ENCODE peak calls at places on chromosome 5, in nine cellular contexts. I, L, W, F, C, P, D, J and Y are unnamed samples. For H3K27me3, the result is how much of the 10 kb centered on the place peaks cover.

GRCh38 chr5:172706796-172707195 is 64.2 kb downstream of the DUSP1 start:
- DNase-seq in I (no peak), L (no peak), W (no peak), F (no peak), C (no peak), P (no peak), D (no peak), J (no peak), Y (no peak)

GRCh38 chr5:170554566-170555267 is 50.9 kb downstream of the KCNIP1 start:
- DNase-seq in I (peak), L (peak), W (no peak), F (no peak), C (no peak), P (no peak), D (no peak), J (no peak), Y (no peak)

GRCh38 chr5:78404682-78405293 is 44.4 kb downstream of the SCAMP1 start:
- DNase-seq in I (no peak), L (no peak), W (no peak), F (no peak), C (no peak), P (peak), D (no peak), J (no peak), Y (no peak)

GRCh38 chr5:61311836-61312808 is 19.9 kb upstream of the ZSWIM6 start:
- DNase-seq in I (no peak), L (no peak), W (no peak), F (no peak), C (no peak), P (no peak), D (no peak), J (no peak), Y (no peak)

GRCh38 chr5:77008413-77008812 is 21.8 kb upstream of the AGGF1 start:
- DNase-seq in I (no peak), L (no peak), W (no peak), F (no peak), C (no peak), P (no peak), D (no peak), J (no peak), Y (no peak)

GRCh38 chr5:53480474-53481353 is at the start of gene FST:
- DNase-seq in I (peak), L (no peak), W (no peak), F (peak), C (peak), P (no peak), D (peak), J (peak), Y (peak)

GRCh38 chr5:122385286-122385685 is 73.2 kb downstream of the SNCAIP start:
- DNase-seq in I (no peak), L (no peak), W (no peak), F (no peak), C (no peak), P (no peak), D (no peak), J (no peak), Y (no peak)

GRCh38 chr5:67405101-67405364 is 208.4 kb upstream of the CD180 start:
- DNase-seq in I (no peak), L (no peak), W (no peak), F (no peak), C (no peak), P (no peak), D (no peak), J (no peak), Y (no peak)

GRCh38 chr5:173718469-173718868 is 102.0 kb upstream of the BOD1 start:
- DNase-seq in I (no peak), L (no peak), W (no peak), F (no peak), C (no peak), P (no peak), D (no peak), J (no peak), Y (no peak)

GRCh38 chr5:118681655-118682054 is 306.7 kb downstream of the DTWD2 start:
- DNase-seq in I (no peak), L (no peak), W (no peak), F (no peak), C (no peak), P (no peak), D (no peak), J (no peak), Y (no peak)

GRCh38 chr5:16593630-16594029 is 23.2 kb downstream of the RETREG1 start:
- DNase-seq in I (no peak), L (no peak), W (no peak), F (no peak), C (no peak), P (no peak), D (no peak), J (no peak), Y (no peak)

GRCh38 chr5:79929095-79929494 is 62.0 kb downstream of the MTX3 start:
- DNase-seq in I (no peak), L (no peak), W (no peak), F (no peak), C (no peak), P (no peak), D (no peak), J (no peak), Y (no peak)

GRCh38 chr5:116225318-116225717 is 140.5 kb downstream of the COMMD10 start:
- DNase-seq in I (no peak), L (no peak), W (no peak), F (no peak), C (no peak), P (no peak), D (no peak), J (no peak), Y (no peak)

GRCh38 chr5:82384025-82384750 is 106.0 kb upstream of the RPS23 start:
- DNase-seq in I (no peak), L (no peak), W (no peak), F (no peak), C (no peak), P (no peak), D (no peak), J (no peak), Y (no peak)

GRCh38 chr5:177546262-177546741 is 8.1 kb downstream of the FAM193B start:
- DNase-seq in I (no peak), L (no peak), W (peak), F (no peak), C (no peak), P (no peak), D (no peak), J (no peak), Y (no peak)

GRCh38 chr5:54217826-54218503 is 92.4 kb downstream of the ARL15 start:
- DNase-seq in I (peak), L (no peak), W (peak), F (no peak), C (peak), P (no peak), D (peak), J (no peak), Y (peak)

GRCh38 chr5:91059409-91059808 is 323.7 kb downstream of the ARRDC3 start:
- DNase-seq in I (no peak), L (no peak), W (no peak), F (no peak), C (no peak), P (peak), D (no peak), J (no peak), Y (no peak)

GRCh38 chr5:10489810-10490426 is 48.2 kb downstream of the ROPN1L start:
- DNase-seq in I (no peak), L (no peak), W (no peak), F (no peak), C (no peak), P (peak), D (no peak), J (no peak), Y (no peak)

GRCh38 chr5:131171276-131171815 is 602 bp downstream of the LYRM7 start:
- DNase-seq in I (no peak), L (peak), W (no peak), F (no peak), C (no peak), P (no peak), D (no peak), J (no peak), Y (no peak)

GRCh38 chr5:79513519-79514390 is at the start of gene HOMER1:
- DNase-seq in I (peak), L (peak), W (peak), F (peak), C (peak), P (no peak), D (peak), J (peak), Y (peak)

GRCh38 chr5:7518947-7519560 is 123.1 kb downstream of the ADCY2 start:
- DNase-seq in I (no peak), L (no peak), W (no peak), F (peak), C (no peak), P (no peak), D (no peak), J (no peak), Y (no peak)

GRCh38 chr5:157301066-157301465 is 35.1 kb downstream of the CYFIP2 start:
- DNase-seq in I (no peak), L (no peak), W (no peak), F (no peak), C (no peak), P (no peak), D (no peak), J (no peak), Y (no peak)

GRCh38 chr5:110063640-110064592 is 374.2 kb downstream of the MAN2A1 start:
- DNase-seq in I (no peak), L (no peak), W (no peak), F (no peak), C (no peak), P (no peak), D (no peak), J (no peak), Y (no peak)

GRCh38 chr5:176775409-176775808 is 35.0 kb upstream of the UNC5A start:
- DNase-seq in I (no peak), L (no peak), W (no peak), F (no peak), C (no peak), P (no peak), D (no peak), J (no peak), Y (no peak)

GRCh38 chr5:169873642-169874041 is 106.7 kb downstream of the INSYN2B start:
- DNase-seq in I (no peak), L (no peak), W (no peak), F (no peak), C (no peak), P (no peak), D (no peak), J (no peak), Y (no peak)

GRCh38 chr5:39584921-39585320 is 160.1 kb upstream of the DAB2 start:
- DNase-seq in I (no peak), L (no peak), W (no peak), F (no peak), C (no peak), P (no peak), D (no peak), J (no peak), Y (no peak)

GRCh38 chr5:34684980-34685352 is 28.8 kb downstream of the RAI14 start:
- DNase-seq in I (no peak), L (no peak), W (no peak), F (no peak), C (no peak), P (no peak), D (no peak), J (no peak), Y (no peak)

GRCh38 chr5:34682926-34683623 is 26.9 kb downstream of the RAI14 start:
- DNase-seq in I (no peak), L (peak), W (no peak), F (peak), C (no peak), P (no peak), D (no peak), J (no peak), Y (peak)

GRCh38 chr5:34685485-34686197 is 29.5 kb downstream of the RAI14 start:
- DNase-seq in I (no peak), L (no peak), W (no peak), F (peak), C (no peak), P (no peak), D (no peak), J (no peak), Y (no peak)

GRCh38 chr5:34686762-34687268 is 30.7 kb downstream of the RAI14 start:
- DNase-seq in I (no peak), L (peak), W (peak), F (no peak), C (peak), P (no peak), D (peak), J (no peak), Y (peak)

GRCh38 chr5:34684281-34684979 is 28.3 kb downstream of the RAI14 start:
- DNase-seq in I (peak), L (no peak), W (no peak), F (peak), C (no peak), P (no peak), D (no peak), J (no peak), Y (no peak)
- TF ChIP-seq EP300 in I (no peak), L (no peak), W (no peak), F (no peak), C (no peak), P (no peak), D (no peak), J (no peak), Y (no peak)

GRCh38 chr5:133245191-133246052 is 193.6 kb downstream of the HSPA4 start:
- DNase-seq in I (no peak), L (no peak), W (peak), F (no peak), C (no peak), P (no peak), D (peak), J (no peak), Y (no peak)

GRCh38 chr5:133246053-133246370 is 194.2 kb downstream of the HSPA4 start:
- DNase-seq in I (no peak), L (no peak), W (no peak), F (no peak), C (no peak), P (no peak), D (no peak), J (no peak), Y (no peak)

GRCh38 chr5:133246376-133247144 is 194.7 kb downstream of the HSPA4 start:
- DNase-seq in I (no peak), L (no peak), W (no peak), F (no peak), C (no peak), P (no peak), D (no peak), J (no peak), Y (no peak)

GRCh38 chr5:133247881-133248642 is 196.2 kb downstream of the HSPA4 start:
- DNase-seq in I (peak), L (no peak), W (no peak), F (peak), C (no peak), P (no peak), D (peak), J (no peak), Y (no peak)

DNA sequence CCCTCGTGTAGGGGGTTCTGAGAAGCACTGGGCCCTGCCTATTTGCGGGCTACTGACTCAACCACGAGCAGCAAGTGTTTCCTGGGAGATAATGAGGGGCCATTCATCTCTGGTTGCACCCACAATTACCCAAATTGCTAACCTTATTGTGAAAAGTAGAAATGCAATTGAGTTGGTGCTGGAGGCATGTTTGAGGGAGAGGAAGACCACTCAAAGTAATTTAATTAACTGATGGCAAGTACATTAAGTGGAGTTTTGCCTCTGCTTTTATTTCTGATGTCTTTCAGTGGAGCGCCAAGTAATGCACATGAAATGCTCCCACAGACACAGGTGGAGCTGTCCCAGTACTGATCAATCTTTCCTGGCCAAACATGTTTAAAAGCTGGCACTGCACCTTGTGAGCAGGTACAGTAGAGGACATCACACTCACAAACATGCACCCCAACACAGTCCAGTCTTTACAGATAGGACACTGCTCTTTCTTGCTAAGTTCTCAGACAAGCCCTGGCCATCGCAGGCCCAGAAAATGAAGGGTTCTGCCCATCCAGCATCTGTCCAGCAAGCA is 195.4 kb downstream of the HSPA4 start:
- DNase-seq in I (no peak), L (no peak), W (no peak), F (no peak), C (no peak), P (no peak), D (peak), J (no peak), Y (no peak)
- H3K27me3 ChIP-seq in I (under half), L (under half), W (under half), F (under half), C (under half), P (under half), D (under half), J (under half), Y (under half)

GRCh38 chr5:5420251-5420650 is 2.2 kb upstream of the ICE1 start:
- DNase-seq in I (no peak), L (no peak), W (no peak), F (no peak), C (no peak), P (no peak), D (no peak), J (no peak), Y (no peak)

GRCh38 chr5:5421961-5422818 is at the start of gene ICE1:
- DNase-seq in I (peak), L (peak), W (peak), F (peak), C (peak), P (peak), D (peak), J (peak), Y (peak)

GRCh38 chr5:5421149-5421960 is 1.1 kb upstream of the ICE1 start:
- DNase-seq in I (no peak), L (peak), W (peak), F (no peak), C (peak), P (no peak), D (peak), J (no peak), Y (no peak)

GRCh38 chr5:5424736-5425135 is 2.3 kb downstream of the ICE1 start:
- DNase-seq in I (no peak), L (no peak), W (no peak), F (no peak), C (no peak), P (no peak), D (no peak), J (no peak), Y (no peak)

DNA sequence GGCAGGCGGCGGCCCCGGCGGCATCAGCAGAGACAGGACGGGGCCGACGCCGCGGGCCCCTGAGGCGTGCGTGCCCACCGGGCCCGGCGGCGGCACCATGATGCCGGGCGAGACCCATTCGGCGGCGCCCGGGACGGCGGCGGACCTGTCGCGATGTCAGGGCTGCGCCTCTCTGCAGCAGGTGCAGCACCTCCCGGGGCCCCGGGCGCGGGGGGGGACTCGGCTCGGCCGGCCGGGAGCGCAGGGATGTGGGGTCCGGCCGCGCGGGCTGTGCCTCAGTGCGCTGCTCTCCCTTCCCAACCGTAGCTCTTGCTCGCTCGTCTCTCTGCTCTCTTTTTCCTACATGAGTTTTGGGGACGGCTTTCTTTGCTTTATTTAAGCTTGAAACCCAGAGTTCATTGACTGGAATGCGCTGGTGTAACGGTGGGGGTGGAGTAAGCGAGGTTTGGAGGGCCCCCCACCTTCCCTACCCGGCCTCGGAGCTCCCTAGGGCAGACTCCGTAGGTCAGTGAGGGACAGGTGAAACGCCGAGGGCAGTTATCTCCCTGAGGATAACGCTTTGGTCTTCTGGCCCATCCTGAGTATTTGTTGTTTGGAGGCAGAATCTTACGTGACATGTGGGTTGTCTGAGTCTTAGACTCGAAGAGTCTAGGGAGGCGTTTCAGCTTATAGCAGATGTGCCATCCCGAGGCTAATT is 490 bp downstream of the ICE1 start:
- DNase-seq in I (no peak), L (no peak), W (no peak), F (no peak), C (no peak), P (no peak), D (peak), J (no peak), Y (no peak)
- TF ChIP-seq EP300 in I (no peak), L (no peak), W (no peak), F (no peak), C (no peak), P (no peak), D (no peak), J (no peak), Y (no peak)

GRCh38 chr5:73119492-73120157 is 750 bp upstream of the TMEM171 start:
- DNase-seq in I (peak), L (peak), W (no peak), F (peak), C (no peak), P (no peak), D (no peak), J (peak), Y (peak)

GRCh38 chr5:73120222-73121108 is at the start of gene TMEM171:
- DNase-seq in I (peak), L (peak), W (no peak), F (peak), C (peak), P (no peak), D (no peak), J (peak), Y (peak)

GRCh38 chr5:73118331-73119011 is 1.9 kb upstream of the TMEM171 start:
- DNase-seq in I (peak), L (peak), W (no peak), F (no peak), C (no peak), P (no peak), D (no peak), J (no peak), Y (peak)

GRCh38 chr5:73122875-73123810 is 2.8 kb downstream of the TMEM171 start:
- DNase-seq in I (no peak), L (no peak), W (no peak), F (peak), C (no peak), P (no peak), D (no peak), J (peak), Y (no peak)

DNA sequence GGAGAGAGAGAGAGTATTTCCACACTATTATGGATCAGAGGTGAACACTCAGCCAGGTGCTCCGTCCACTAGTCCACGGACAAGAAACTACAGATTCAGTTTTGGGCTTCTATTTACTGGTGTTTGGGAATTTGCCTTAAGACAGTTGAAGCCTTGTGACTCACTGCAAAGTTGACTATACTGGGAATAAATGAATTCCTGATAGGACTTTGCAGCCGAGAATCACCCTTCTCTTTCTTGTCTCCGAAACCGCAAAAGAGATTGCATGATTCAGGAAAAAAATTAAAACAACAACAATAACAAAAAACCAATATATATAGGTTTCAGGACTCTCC is 701 bp downstream of the TMEM171 start:
- DNase-seq in I (no peak), L (no peak), W (no peak), F (no peak), C (no peak), P (no peak), D (no peak), J (no peak), Y (no peak)
- H3K27me3 ChIP-seq in I (under half), L (under half), W (under half), F (under half), C (under half), P (under half), D (half or more), J (under half), Y (under half)

DNA sequence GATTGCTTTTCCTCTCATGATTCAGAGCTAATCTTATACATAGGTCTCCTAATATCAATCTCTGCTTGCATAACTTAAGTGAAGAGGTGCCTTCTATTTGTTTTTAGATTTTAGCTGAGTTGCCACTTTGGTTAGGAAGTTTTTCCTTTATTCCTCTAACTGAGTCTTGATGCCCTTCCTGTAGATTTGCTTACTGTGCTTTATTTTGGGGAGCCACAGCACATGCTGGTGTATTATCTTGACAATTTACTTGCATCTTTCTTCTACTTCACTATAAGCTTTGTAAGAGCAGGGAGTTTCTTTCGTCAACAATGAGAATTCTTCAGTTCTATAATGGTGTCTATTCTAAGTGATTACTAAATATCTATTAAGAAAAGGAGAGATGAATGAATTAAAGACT is 54.9 kb downstream of the GABRA6 start:
- DNase-seq in I (no peak), L (no peak), W (no peak), F (no peak), C (no peak), P (no peak), D (no peak), J (no peak), Y (no peak)
- TF ChIP-seq EP300 in I (no peak), L (no peak), W (no peak), F (no peak), C (no peak), P (no peak), D (no peak), J (no peak), Y (no peak)